ENCODE peak calls at places on chromosomes 7 and 10, in five cellular contexts. N is HCT116; G is endothelial cell of umbilical vein; S is cardiac muscle cell; A is CD4-positive, alpha-beta T cell. Y is an unnamed sample.

GRCh38 chr7:84844771-84845170 is 342.1 kb downstream of the SEMA3D start:
- DNase-seq in N (no peak), A (no peak), S (no peak), G (no peak), Y (no peak)

GRCh38 chr7:125567686-125568085 is 638.1 kb upstream of the POT1 start:
- DNase-seq in N (no peak), A (no peak), G (no peak), S (no peak), Y (no peak)

GRCh38 chr7:158368449-158368848 is 219.2 kb downstream of the PTPRN2 start:
- DNase-seq in N (no peak), A (no peak), S (no peak), G (no peak), Y (no peak)

GRCh38 chr10:14477408-14477710 is 146.6 kb upstream of the FRMD4A start:
- DNase-seq in N (no peak), S (peak; percentile 14), A (no peak), G (no peak), Y (no peak)

GRCh38 chr7:74355091-74355490 is 65.9 kb downstream of the CLIP2 start:
- DNase-seq in A (no peak), G (peak; percentile 70), N (peak; percentile 75), S (peak; percentile 88), Y (no peak)

GRCh38 chr10:49281461-49281860 is 17.5 kb upstream of the C10orf71 start:
- DNase-seq in A (no peak), N (no peak), G (no peak), S (no peak), Y (no peak)

GRCh38 chr7:84251183-84251845 is 56.7 kb upstream of the SEMA3A start:
- DNase-seq in G (no peak), S (peak; percentile 56), A (no peak), N (no peak), Y (no peak)

GRCh38 chr7:87596136-87596535 is 4.5 kb downstream of the ABCB1 start:
- DNase-seq in S (no peak), N (no peak), A (no peak), G (no peak), Y (no peak)

GRCh38 chr7:85156661-85157213 is 30.1 kb downstream of the SEMA3D start:
- DNase-seq in A (no peak), G (no peak), N (no peak), S (no peak), Y (no peak)

GRCh38 chr10:63977329-63977923 is 456.2 kb downstream of the REEP3 start:
- DNase-seq in N (peak; percentile 50), G (peak; percentile 44), A (no peak), S (peak; percentile 51), Y (no peak)

GRCh38 chr7:151373599-151373998 is 32.0 kb downstream of the NUB1 start:
- DNase-seq in S (no peak), A (no peak), N (no peak), G (no peak), Y (no peak)

GRCh38 chr7:2404714-2405119 is 1.3 kb downstream of the CHST12 start:
- DNase-seq in S (no peak), G (no peak), A (no peak), N (no peak), Y (no peak)

GRCh38 chr7:2405201-2405600 is 1.8 kb downstream of the CHST12 start:
- DNase-seq in S (no peak), A (no peak), G (no peak), N (no peak), Y (no peak)

GRCh38 chr7:2403718-2404648 is 572 bp downstream of the CHST12 start:
- DNase-seq in G (peak; percentile 42), A (no peak), N (no peak), S (peak; percentile 39), Y (peak; percentile 63)

GRCh38 chr7:2402687-2403013 is 761 bp upstream of the CHST12 start:
- DNase-seq in S (no peak), N (no peak), A (no peak), G (no peak), Y (no peak)

GRCh38 chr7:2403014-2403717 is at the start of gene CHST12:
- DNase-seq in S (peak; percentile 97), N (peak; percentile 74), A (peak; percentile 93), G (peak; percentile 94), Y (peak; percentile 98)
- H3K27ac ChIP-seq in S (peak within 1 kb of the TSS; percentile 33), N (peak within 1 kb of the TSS; percentile 71), A (peak within 1 kb of the TSS; percentile 35), G (no peak within 1 kb of the TSS), Y (peak within 1 kb of the TSS; percentile 85)

GRCh38 chr10:88312855-88313254 is 270.3 kb downstream of the RNLS start:
- DNase-seq in G (no peak), A (no peak), N (no peak), S (no peak), Y (no peak)
- H3K27ac ChIP-seq in G (no peak overlapping the region), A (no peak overlapping the region), N (no peak overlapping the region), S (no peak overlapping the region), Y (no peak overlapping the region)

GRCh38 chr10:103373544-103373943 is 5.8 kb downstream of the TAF5 start:
- DNase-seq in S (no peak), A (no peak), N (no peak), G (no peak), Y (no peak)

DNA sequence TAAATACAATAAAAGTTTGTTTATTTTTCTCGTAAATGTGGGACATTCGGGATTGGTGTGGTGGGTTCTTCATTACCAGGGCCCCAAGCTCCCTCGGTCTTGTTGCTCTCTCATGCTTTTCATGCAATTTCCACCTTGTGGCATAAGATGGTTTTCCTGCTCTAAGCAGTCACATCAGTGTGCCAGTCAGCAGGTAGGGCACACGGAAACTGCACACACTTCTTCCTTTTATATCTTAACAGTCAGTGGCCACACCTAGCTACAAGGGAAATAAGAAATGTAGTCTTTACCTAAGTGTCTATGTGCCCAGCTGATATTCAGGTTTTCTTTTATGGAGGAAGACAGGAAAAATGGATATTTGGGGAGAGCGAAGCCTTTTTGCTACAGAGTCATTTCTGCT is 6.5 kb downstream of the TAF5 start:
- DNase-seq in N (no peak), S (no peak), A (no peak), G (no peak), Y (no peak)
- H3K27ac ChIP-seq in N (no peak overlapping the region), S (no peak overlapping the region), A (no peak overlapping the region), G (no peak overlapping the region), Y (no peak overlapping the region)

GRCh38 chr7:134842062-134842461 is 62.6 kb downstream of the CALD1 start:
- DNase-seq in S (peak; percentile 39), N (no peak), A (no peak), G (no peak), Y (no peak)
- H3K27ac ChIP-seq in S (no peak overlapping the region), N (no peak overlapping the region), A (no peak overlapping the region), G (no peak overlapping the region), Y (no peak overlapping the region)

DNA sequence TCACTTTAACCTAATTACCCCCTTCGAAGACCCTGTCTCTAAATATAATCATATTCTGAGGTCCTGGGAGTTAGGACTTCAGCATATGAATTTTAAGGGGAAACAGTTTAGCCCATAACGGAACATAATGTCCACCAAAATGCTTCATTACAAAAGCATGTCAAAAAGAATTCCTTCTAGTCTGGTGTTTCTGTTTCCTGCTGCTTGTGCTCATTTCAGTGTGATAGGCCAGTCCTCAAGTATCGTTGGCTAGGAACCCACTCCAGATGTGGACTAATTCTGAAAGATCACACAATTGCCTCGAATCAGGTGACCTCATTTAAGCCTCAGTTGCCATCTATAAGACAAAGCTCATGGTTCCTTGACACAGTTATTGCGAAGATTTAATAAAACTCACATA is 29.6 kb downstream of the INPP5F start:
- DNase-seq in G (no peak), N (no peak), S (no peak), A (no peak), Y (no peak)
- H3K27ac ChIP-seq in G (no peak overlapping the region), N (no peak overlapping the region), S (no peak overlapping the region), A (no peak overlapping the region), Y (peak overlapping the region; percentile 49)

GRCh38 chr7:132347858-132348257 is 228.4 kb downstream of the PLXNA4 start:
- DNase-seq in N (no peak), S (no peak), G (no peak), A (no peak), Y (no peak)

GRCh38 chr7:132347129-132347528 is 229.1 kb downstream of the PLXNA4 start:
- DNase-seq in N (no peak), G (no peak), A (no peak), S (no peak), Y (no peak)

GRCh38 chr7:132345030-132345429 is 231.2 kb downstream of the PLXNA4 start:
- DNase-seq in N (no peak), S (no peak), G (no peak), A (no peak), Y (no peak)

GRCh38 chr7:132343196-132343595 is 233.1 kb downstream of the PLXNA4 start:
- DNase-seq in G (no peak), A (no peak), N (no peak), S (peak; percentile 85), Y (no peak)

DNA sequence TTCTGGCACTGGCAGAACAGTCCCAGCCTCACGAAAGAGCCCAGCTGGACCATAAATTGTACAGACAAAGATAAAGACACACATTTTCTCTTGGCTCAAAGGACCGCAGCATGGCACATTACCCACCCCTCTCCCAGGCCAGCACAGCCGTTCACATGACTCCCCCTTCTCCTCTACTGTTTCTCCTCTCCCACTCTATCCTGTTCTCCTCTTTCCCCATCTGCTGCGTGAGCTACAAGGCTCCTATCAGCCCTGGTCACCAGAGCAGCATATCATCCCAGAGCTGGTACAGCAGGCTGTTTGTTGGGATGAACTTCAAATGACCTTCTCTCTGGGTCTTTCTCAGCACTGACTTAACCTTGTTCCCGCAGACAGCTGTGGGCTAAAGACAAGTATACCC is 230.5 kb downstream of the PLXNA4 start:
- DNase-seq in S (peak; percentile 34), N (no peak), A (no peak), G (no peak), Y (no peak)
- H3K27ac ChIP-seq in S (no peak overlapping the region), N (no peak overlapping the region), A (no peak overlapping the region), G (no peak overlapping the region), Y (no peak overlapping the region)

GRCh38 chr10:132539431-132539839 is 1.8 kb downstream of the INPP5A start:
- DNase-seq in N (no peak), G (no peak), S (no peak), A (no peak), Y (peak; percentile 49)
- H3K27ac ChIP-seq in N (no peak overlapping the region), G (no peak overlapping the region), S (no peak overlapping the region), A (peak overlapping the region; percentile 44), Y (peak overlapping the region; percentile 79)